ENCODE peak calls at places on chromosomes 12 and 14, in six cellular contexts. A is uterus, T is right lobe of liver, K is stomach, N is tibial nerve, F is body of pancreas. Z is an unnamed sample. For H3K4me1, the result is how much of the 10 kb centered on the place peaks cover.

GRCh38 chr12:1518763-1519516 is 75.4 kb downstream of the FBXL14 start:
- DNase-seq in N (no peak), A (no peak), K (no peak), T (peak), F (no peak), Z (no peak)

GRCh38 chr12:113386866-113387566 is 16.7 kb downstream of the SDS start:
- DNase-seq in T (no peak), N (no peak), A (no peak), K (no peak), F (no peak), Z (no peak)

GRCh38 chr14:73747386-73748211 is 33.4 kb upstream of the PNMA1 start:
- DNase-seq in A (no peak), N (no peak), K (no peak), T (no peak), F (no peak), Z (no peak)

GRCh38 chr12:1117371-1117770 is 126.3 kb downstream of the ERC1 start:
- DNase-seq in A (no peak), K (no peak), T (no peak), N (no peak), F (no peak), Z (no peak)

GRCh38 chr12:101773560-101774206 is 34.4 kb upstream of the SYCP3 start:
- DNase-seq in A (peak), N (peak), K (peak), T (no peak), F (peak), Z (peak)

GRCh38 chr14:80223696-80224465 is 12.6 kb upstream of the DIO2 start:
- DNase-seq in A (no peak), T (no peak), N (no peak), K (no peak), F (no peak), Z (no peak)

GRCh38 chr12:109710747-109711595 is 2.7 kb upstream of the FAM222A start:
- DNase-seq in F (no peak), A (no peak), N (no peak), K (no peak), T (no peak), Z (no peak)

GRCh38 chr12:96063046-96063445 is 27.7 kb upstream of the LTA4H start:
- DNase-seq in N (no peak), K (no peak), T (no peak), A (no peak), F (no peak), Z (no peak)

GRCh38 chr12:123141615-123142517 is 9.0 kb downstream of the PITPNM2 start:
- DNase-seq in N (no peak), T (peak), F (peak), A (peak), K (peak), Z (peak)

GRCh38 chr14:36254020-36254614 is 66.3 kb downstream of the MBIP start:
- DNase-seq in K (no peak), A (no peak), F (no peak), N (no peak), T (no peak), Z (no peak)

GRCh38 chr14:78127233-78127632 is 42.9 kb upstream of the NRXN3 start:
- DNase-seq in T (no peak), K (no peak), F (no peak), N (no peak), A (no peak), Z (no peak)

GRCh38 chr12:78293039-78293686 is 462.5 kb downstream of the NAV3 start:
- DNase-seq in A (no peak), K (no peak), N (no peak), F (no peak), T (no peak), Z (no peak)

GRCh38 chr14:29941401-29941800 is 13.8 kb upstream of the PRKD1 start:
- DNase-seq in T (no peak), N (no peak), F (no peak), K (no peak), A (no peak), Z (no peak)

GRCh38 chr14:58746261-58746660 is 108.5 kb downstream of the DACT1 start:
- DNase-seq in K (no peak), T (no peak), F (peak), N (no peak), A (no peak), Z (no peak)

GRCh38 chr14:24224618-24225071 is 7.5 kb downstream of the NEDD8 start:
- DNase-seq in F (no peak), A (no peak), N (no peak), T (no peak), K (no peak), Z (no peak)

GRCh38 chr12:39632670-39633069 is 13.1 kb upstream of the ABCD2 start:
- DNase-seq in A (no peak), N (no peak), F (no peak), K (no peak), T (no peak), Z (no peak)

GRCh38 chr12:79001404-79001803 is 136.8 kb downstream of the SYT1 start:
- DNase-seq in K (no peak), A (no peak), N (no peak), F (no peak), T (no peak), Z (no peak)

GRCh38 chr12:51269174-51270066 is 795 bp downstream of the SMAGP start:
- DNase-seq in K (peak), A (no peak), N (no peak), F (peak), T (peak), Z (peak)

GRCh38 chr14:57983235-57983634 is 117.3 kb upstream of the SLC35F4 start:
- DNase-seq in N (no peak), F (no peak), K (no peak), A (no peak), T (no peak), Z (no peak)

GRCh38 chr14:24139272-24139934 is 2.0 kb downstream of the EMC9 start:
- DNase-seq in F (no peak), N (no peak), T (no peak), A (no peak), K (no peak), Z (no peak)

GRCh38 chr14:70018713-70019201 is 139.5 kb downstream of the SMOC1 start:
- DNase-seq in F (no peak), N (peak), A (peak), K (peak), T (peak), Z (peak)

DNA sequence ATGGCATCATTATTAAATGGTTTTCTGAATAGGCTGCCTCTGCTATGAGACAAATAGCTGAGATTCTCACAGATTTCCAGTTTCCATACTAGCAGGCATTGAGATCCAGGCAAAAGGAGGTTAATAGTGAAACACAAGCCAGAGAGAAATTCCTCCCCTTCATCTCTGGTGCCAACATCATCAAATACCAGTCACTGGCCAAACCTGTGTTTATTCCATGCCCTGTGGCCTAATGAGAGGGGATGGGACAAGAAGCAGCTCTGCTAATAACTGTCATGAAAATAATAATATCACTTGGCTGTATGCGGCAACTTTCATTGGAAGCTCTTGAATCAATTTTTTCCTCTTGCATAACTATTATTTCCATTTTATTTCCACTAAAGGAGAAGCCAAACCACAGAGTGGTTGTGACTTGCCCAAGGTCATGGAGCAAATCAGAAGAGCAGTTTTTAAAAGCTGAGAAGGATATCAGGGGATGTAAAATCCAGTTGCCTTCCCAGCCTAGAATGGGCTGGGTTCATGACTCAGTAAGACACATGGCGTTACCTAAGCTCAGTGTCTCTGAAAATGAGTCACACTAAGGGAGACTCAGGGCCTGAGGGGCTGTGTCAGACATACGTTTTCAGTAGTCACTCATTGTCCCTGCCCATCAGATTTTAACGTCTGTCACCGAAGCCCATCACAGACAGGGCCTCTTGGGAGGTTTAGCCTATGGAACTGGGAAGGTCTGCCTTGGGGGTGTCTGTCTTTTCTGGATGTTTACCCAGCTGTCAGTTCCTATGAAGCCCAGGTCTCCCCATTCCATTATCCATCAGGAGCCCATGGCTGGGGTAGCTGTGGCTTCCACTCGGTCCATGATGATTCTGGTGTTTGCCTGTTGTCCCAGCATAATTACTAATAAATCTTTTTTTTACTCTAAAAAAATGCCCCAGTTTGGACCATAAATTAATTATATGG is 208.8 kb upstream of the EEA1 start:
- DNase-seq in A (no peak), K (no peak), F (no peak), N (no peak), T (no peak), Z (no peak)
- H3K27ac ChIP-seq in A (no peak), K (no peak), F (peak), N (peak), T (peak), Z (no peak)

DNA sequence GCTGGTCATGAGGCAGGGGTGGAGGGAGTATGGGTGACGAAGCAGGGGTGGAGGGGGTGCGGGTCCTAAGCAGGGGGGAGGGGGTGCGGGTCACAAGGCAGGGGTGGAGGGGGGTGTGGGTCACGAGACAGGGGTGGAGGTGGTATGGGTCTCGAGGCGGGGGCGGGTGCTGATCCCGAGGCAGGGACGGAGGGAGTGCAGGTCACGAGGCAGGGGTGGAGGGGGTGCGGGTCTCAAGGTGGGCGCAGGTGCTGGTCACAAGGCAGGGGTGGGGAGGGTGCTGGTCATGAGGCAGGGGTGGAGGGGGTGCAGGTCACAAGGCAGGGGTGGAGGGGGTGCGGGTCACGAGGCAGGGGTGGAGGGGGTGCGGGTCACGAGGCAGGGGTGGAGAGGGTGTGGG is 56.5 kb downstream of the ITPK1 start:
- DNase-seq in K (no peak), F (no peak), A (no peak), N (no peak), T (no peak), Z (no peak)
- H3K4me1 ChIP-seq in K (half or more), F (under half), A (under half), N (half or more), T (under half), Z (under half)

GRCh38 chr12:118850244-118850825 is 131.0 kb upstream of the SRRM4 start:
- DNase-seq in F (no peak), T (no peak), A (no peak), K (no peak), N (no peak), Z (peak)
- TF ChIP-seq POLR2A in F (no peak), T (no peak), A (no peak), K (no peak), N (no peak), Z (no peak)

GRCh38 chr12:21945002-21945401 is 3.8 kb upstream of the ABCC9 start:
- DNase-seq in K (no peak), A (no peak), N (no peak), F (no peak), T (no peak), Z (no peak)

GRCh38 chr12:21941522-21942376 is 523 bp upstream of the ABCC9 start:
- DNase-seq in K (no peak), T (peak), N (no peak), F (peak), A (peak), Z (peak)

GRCh38 chr12:21940972-21941521 is at the start of gene ABCC9:
- DNase-seq in A (peak), K (peak), N (peak), F (peak), T (peak), Z (peak)

GRCh38 chr12:21940549-21940948 is 677 bp downstream of the ABCC9 start:
- DNase-seq in N (no peak), F (no peak), T (no peak), A (no peak), K (no peak), Z (no peak)

GRCh38 chr12:21942377-21942703 is 1.1 kb upstream of the ABCC9 start:
- DNase-seq in T (no peak), A (no peak), N (no peak), K (no peak), F (no peak), Z (no peak)
- H3K27ac ChIP-seq in T (peak), A (peak), N (peak), K (no peak), F (peak), Z (no peak)

GRCh38 chr14:95252219-95252618 is 67.5 kb downstream of the CLMN start:
- DNase-seq in A (no peak), F (peak), T (no peak), N (no peak), K (peak), Z (no peak)
- H3K4me1 ChIP-seq in A (under half), F (half or more), T (under half), N (under half), K (under half), Z (under half)

DNA sequence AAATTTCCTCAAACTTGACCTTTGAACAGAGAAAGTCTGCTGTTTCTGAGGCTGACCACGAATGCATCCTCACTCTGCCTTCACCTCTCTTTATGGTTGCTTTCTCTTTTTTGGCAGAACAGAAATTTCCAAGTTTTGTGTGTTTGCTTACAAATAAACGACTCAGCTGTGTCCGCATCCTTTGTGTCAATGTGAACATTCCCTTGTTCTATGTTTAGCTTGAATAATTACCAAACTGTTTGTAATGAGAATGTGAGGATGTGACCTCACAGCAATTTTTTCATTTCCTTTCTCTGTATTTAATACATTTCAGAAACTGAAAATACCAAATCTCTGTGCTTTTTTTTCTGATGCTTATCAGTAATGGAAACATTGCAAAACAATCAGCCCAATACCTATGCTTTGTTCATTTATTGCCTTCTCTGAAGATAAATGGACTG is 410.9 kb downstream of the EGLN3 start:
- DNase-seq in F (no peak), A (no peak), T (no peak), K (no peak), N (no peak), Z (no peak)
- TF ChIP-seq POLR2A in F (no peak), A (no peak), T (no peak), K (no peak), N (no peak), Z (no peak)

DNA sequence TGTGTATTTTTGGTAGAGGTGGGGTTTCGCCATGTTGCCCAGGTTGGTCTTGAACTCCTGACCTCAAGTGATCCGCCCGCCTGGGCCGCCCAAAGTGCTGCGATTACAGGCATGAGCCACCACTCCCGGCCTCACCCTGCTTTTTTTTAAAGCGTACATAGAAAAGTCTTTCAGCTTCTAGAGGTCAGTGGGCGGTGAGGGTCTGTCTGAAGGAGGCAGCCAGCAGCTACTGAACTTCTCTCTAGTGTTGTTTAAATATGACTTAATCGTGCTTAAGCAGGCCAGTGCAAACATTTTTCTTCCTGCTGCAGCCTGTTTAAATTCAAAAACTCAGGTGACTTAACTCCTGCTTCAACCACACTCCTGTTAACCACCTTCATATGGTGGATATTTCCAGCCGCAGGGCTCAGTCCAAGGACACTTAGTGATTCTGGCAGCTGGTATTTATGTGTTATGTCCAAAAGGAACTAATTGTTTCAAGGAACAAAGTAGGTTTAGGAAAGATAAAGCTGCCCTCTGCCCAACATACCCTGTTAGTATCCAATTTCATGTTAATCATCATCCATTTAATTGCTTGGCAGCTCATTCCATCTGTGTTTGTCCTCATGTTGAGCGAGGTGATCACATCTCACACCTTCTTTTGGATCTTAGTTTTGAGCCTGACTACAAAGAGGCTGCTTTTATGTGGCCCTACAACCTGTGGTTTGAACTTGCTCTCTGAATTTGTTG is 2.0 kb downstream of the PRKAB1 start:
- DNase-seq in T (no peak), F (peak), N (no peak), A (no peak), K (peak), Z (no peak)
- H3K27ac ChIP-seq in T (peak), F (peak), N (peak), A (no peak), K (peak), Z (no peak)

GRCh38 chr12:6201775-6202292 is 1.6 kb downstream of the CD9 start:
- DNase-seq in N (no peak), T (no peak), A (no peak), K (no peak), F (no peak), Z (no peak)
- H3K4me1 ChIP-seq in N (under half), T (under half), A (under half), K (half or more), F (under half), Z (under half)

GRCh38 chr14:105085766-105086165 is 20.5 kb upstream of the GPR132 start:
- DNase-seq in T (no peak), N (no peak), F (no peak), A (no peak), K (peak), Z (no peak)

GRCh38 chr14:105083926-105084685 is 18.9 kb upstream of the GPR132 start:
- DNase-seq in N (no peak), F (no peak), K (no peak), A (no peak), T (no peak), Z (no peak)

GRCh38 chr14:105086833-105087307 is 21.6 kb upstream of the GPR132 start:
- DNase-seq in N (peak), T (peak), K (peak), F (peak), A (peak), Z (peak)

GRCh38 chr14:105082703-105083102 is 17.5 kb upstream of the GPR132 start:
- DNase-seq in K (no peak), T (no peak), A (no peak), N (no peak), F (no peak), Z (no peak)

DNA sequence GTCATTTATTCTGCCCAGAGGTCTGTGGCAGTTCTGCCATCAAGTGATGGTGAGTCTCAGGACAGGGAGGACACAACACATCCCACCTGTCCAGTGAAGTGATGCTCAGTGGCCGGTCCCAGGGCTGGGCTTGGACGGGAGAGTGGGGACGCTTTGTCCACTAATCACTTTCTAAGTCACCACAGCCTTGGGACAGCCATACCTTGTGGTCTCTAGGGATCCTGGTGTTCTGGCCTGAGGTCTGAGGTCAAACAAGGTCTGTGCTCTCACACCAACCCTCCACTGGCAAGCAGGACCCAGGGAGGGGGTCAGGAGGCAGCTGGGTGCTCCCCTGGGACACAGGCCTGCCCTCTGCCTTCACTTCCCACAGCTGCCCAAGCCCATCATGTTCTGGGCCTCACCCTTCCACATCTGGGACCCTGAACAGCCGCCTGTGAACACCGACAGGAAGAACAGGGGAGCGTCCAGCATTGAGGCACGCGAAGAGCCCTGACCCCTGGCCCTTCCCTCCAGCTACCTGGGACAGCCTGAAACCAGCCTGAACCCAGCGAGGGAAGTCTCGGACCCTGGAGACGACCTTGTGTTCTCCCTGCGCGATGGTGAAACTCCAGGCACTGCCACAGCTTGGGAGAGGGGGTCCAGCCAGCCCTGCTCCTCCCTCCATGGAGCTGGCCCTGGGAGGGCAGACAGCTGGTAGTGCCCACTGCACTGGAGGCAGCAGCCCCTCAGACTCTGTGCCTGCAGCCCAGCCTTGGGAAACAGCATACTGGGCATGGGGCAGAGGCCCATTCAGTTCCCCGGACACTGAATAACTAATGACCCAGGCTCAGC is 19.7 kb upstream of the GPR132 start:
- DNase-seq in K (peak), A (no peak), T (no peak), F (no peak), N (no peak), Z (no peak)
- TF ChIP-seq POLR2A in K (no peak), A (no peak), T (no peak), F (no peak), N (no peak), Z (no peak)

GRCh38 chr14:104799239-104799599 is 1.7 kb upstream of the ZBTB42 start:
- DNase-seq in A (no peak), K (no peak), F (no peak), T (no peak), N (no peak), Z (no peak)
- H3K27ac ChIP-seq in A (peak), K (peak), F (peak), T (peak), N (peak), Z (peak)